ENCODE peak calls at places on chromosomes 2 and 18, in eight cellular contexts. H is neural progenitor cell, E is AG04450, K is dorsolateral prefrontal cortex, C is transverse colon, B is left ventricle myocardium inferior, X is Peyer's patch, O is foreskin fibroblast. M is an unnamed sample.

GRCh38 chr18:24538421-24539264 is 78.2 kb downstream of the HRH4 start:
- DNase-seq in H (no peak), E (no peak), C (no peak), X (no peak), B (no peak), K (no peak), O (no peak), M (no peak)

GRCh38 chr2:150165479-150165878 is 322.0 kb downstream of the RND3 start:
- DNase-seq in B (no peak), K (no peak), O (no peak), H (no peak), E (no peak), C (no peak), X (no peak), M (no peak)

GRCh38 chr18:54223568-54224241 is 764 bp downstream of the MBD2 start:
- DNase-seq in K (no peak), H (peak; percentile 47), C (peak; percentile 86), B (peak; percentile 36), E (peak; percentile 80), X (peak; percentile 69), O (peak; percentile 95), M (peak; percentile 42)

GRCh38 chr2:61175036-61175435 is 13.0 kb downstream of the C2orf74 start:
- DNase-seq in H (no peak), X (no peak), O (no peak), K (no peak), C (no peak), E (no peak), B (no peak), M (no peak)

GRCh38 chr2:150742094-150742493 is 254.6 kb upstream of the RND3 start:
- DNase-seq in H (no peak), C (no peak), E (no peak), X (no peak), K (no peak), O (no peak), B (no peak), M (no peak)

GRCh38 chr2:6865346-6866238 is at the start of gene CMPK2:
- DNase-seq in E (no peak), B (peak; percentile 75), X (peak; percentile 89), K (peak; percentile 49), O (peak; percentile 38), H (peak; percentile 67), C (peak; percentile 85), M (peak; percentile 72)

GRCh38 chr2:119240311-119241204 is 16.9 kb downstream of the STEAP3 start:
- DNase-seq in B (peak; percentile 64), O (peak; percentile 77), E (no peak), C (peak; percentile 60), X (peak; percentile 61), H (peak; percentile 37), K (no peak), M (peak; percentile 62)

GRCh38 chr2:86788172-86788571 is 2.5 kb downstream of the CD8A start:
- DNase-seq in C (no peak), X (no peak), K (no peak), B (peak; percentile 63), H (no peak), E (no peak), O (no peak), M (no peak)

GRCh38 chr18:48939368-48940097 is 11.2 kb downstream of the SMAD7 start:
- DNase-seq in X (no peak), O (peak; percentile 55), E (no peak), K (no peak), C (no peak), H (peak; percentile 56), B (peak; percentile 67), M (no peak)

GRCh38 chr2:181058378-181059269 is 78.2 kb downstream of the UBE2E3 start:
- DNase-seq in H (peak; percentile 45), X (no peak), K (no peak), B (no peak), O (peak; percentile 42), E (no peak), C (peak; percentile 15), M (peak; percentile 21)

GRCh38 chr2:73238976-73239375 is 4.9 kb downstream of the CCT7 start:
- DNase-seq in X (no peak), H (no peak), E (no peak), K (no peak), O (no peak), B (no peak), C (no peak), M (no peak)

GRCh38 chr2:61993422-61994024 is 88.0 kb downstream of the COMMD1 start:
- DNase-seq in B (no peak), E (peak; percentile 11), K (no peak), X (no peak), O (peak; percentile 76), H (peak; percentile 55), C (peak; percentile 22), M (no peak)

GRCh38 chr2:240320561-240321091 is 114.8 kb upstream of the GPC1 start:
- DNase-seq in E (no peak), H (no peak), K (no peak), O (no peak), C (no peak), B (no peak), X (no peak), M (no peak)

GRCh38 chr2:239349448-239350135 is 51.2 kb downstream of the HDAC4 start:
- DNase-seq in O (no peak), K (no peak), C (no peak), H (peak; percentile 57), B (no peak), E (no peak), X (no peak), M (no peak)

GRCh38 chr18:30093376-30093775 is 949.2 kb downstream of the DSC3 start:
- DNase-seq in C (no peak), H (no peak), B (no peak), O (no peak), E (no peak), X (no peak), K (no peak), M (no peak)

GRCh38 chr2:113227698-113228097 is 51.0 kb downstream of the PAX8 start:
- DNase-seq in H (no peak), O (no peak), K (no peak), C (no peak), E (no peak), B (no peak), X (no peak), M (no peak)

GRCh38 chr2:134659724-134660123 is 59.1 kb downstream of the TMEM163 start:
- DNase-seq in O (no peak), K (no peak), X (no peak), C (no peak), E (no peak), B (no peak), H (no peak), M (no peak)

GRCh38 chr2:134662751-134663150 is 56.0 kb downstream of the TMEM163 start:
- DNase-seq in H (no peak), B (no peak), E (no peak), O (no peak), K (no peak), X (no peak), C (no peak), M (no peak)

GRCh38 chr2:134657650-134658250 is 61.0 kb downstream of the TMEM163 start:
- DNase-seq in E (no peak), O (no peak), H (peak; percentile 49), C (no peak), K (no peak), X (no peak), B (no peak), M (no peak)

GRCh38 chr2:134663451-134663850 is 55.3 kb downstream of the TMEM163 start:
- DNase-seq in H (no peak), B (no peak), E (no peak), C (no peak), X (no peak), O (no peak), K (no peak), M (no peak)

DNA sequence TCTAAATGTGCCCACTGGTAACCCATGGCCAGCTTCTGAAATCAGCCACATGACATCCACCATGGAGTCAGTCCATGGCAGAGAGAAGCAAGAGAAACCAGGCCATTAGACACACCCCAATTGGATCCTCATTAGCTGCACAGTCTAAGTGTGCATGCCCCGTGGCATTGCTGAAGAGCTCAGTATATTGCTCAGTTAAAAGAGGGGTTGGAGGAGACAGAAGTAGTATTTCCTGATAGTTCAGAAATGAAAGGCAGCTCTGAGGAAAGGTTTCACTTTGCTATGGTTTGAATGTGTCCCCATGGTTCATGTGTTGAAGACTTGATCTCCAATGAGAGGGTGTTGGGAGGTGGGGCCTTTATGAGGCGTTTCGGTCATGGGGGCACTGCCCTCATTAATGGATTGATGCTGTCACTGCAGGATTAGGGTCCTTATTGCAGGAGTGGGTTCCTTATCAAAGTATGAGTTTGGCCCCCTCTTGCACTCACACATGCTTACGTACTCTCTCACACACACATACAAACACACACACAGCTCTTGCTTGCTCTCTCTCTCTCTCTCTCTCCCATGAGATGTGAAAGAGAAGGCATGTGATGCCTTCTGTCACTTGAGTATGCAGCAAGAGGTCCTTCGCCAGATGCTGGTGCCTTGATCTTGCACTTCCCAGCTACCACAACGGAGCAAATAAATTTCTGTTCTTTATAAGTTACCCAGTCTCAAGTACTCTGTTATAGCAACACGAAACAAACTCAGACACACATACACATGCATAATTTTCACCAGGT is 58.0 kb downstream of the TMEM163 start:
- DNase-seq in E (no peak), B (no peak), H (no peak), X (no peak), K (no peak), C (no peak), O (no peak), M (no peak)
- TF ChIP-seq CTCF in E (no peak), B (no peak), H (no peak), X (no peak), K (no peak), C (no peak), O (no peak), M (no peak)

GRCh38 chr18:35939166-35939565 is 33.3 kb upstream of the RMP24 start:
- DNase-seq in H (peak; percentile 62), C (no peak), E (no peak), B (no peak), K (no peak), O (peak; percentile 3), X (no peak), M (no peak)
- TF ChIP-seq CTCF in H (peak; percentile 63), C (no peak), E (peak; percentile 15), B (peak; percentile 40), K (no peak), O (no peak), X (no peak), M (peak; percentile 29)

GRCh38 chr18:70781860-70782453 is 493.1 kb downstream of the SOCS6 start:
- DNase-seq in B (peak; percentile 15), O (no peak), E (peak; percentile 3), C (peak; percentile 25), K (no peak), H (peak; percentile 70), X (no peak), M (peak; percentile 70)
- TF ChIP-seq CTCF in B (peak; percentile 67), O (peak; percentile 19), E (peak; percentile 69), C (peak; percentile 29), K (peak; percentile 80), H (peak; percentile 80), X (no peak), M (peak; percentile 71)

DNA sequence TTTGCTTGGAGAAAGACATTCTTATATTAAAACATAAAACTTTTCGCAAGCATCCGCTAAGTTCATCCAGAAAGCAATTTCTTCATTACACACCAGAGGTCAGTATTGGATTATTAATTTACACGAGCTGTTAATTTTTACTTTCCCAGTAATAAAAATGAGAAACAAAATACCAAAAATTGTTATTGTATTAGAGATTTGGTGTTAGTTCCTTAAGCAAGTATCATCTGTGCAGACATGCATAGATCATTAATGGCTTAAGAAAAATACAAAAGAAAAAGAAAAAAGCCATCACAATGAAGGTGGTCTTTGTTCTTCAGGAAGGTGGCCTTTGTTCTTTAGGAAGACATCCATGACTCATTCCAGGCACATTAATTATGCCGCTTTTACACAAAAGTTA is 53.6 kb upstream of the HNMT start:
- DNase-seq in K (no peak), X (no peak), B (no peak), C (no peak), E (no peak), O (peak; percentile 45), H (peak; percentile 11), M (no peak)
- TF ChIP-seq CTCF in K (peak; percentile 87), X (peak; percentile 80), B (peak; percentile 75), C (peak; percentile 59), E (peak; percentile 58), O (peak; percentile 36), H (peak; percentile 78), M (peak; percentile 70)

GRCh38 chr2:36918307-36918706 is 48.0 kb downstream of the STRN start:
- DNase-seq in E (no peak), C (no peak), X (no peak), O (peak; percentile 12), B (no peak), K (no peak), H (no peak), M (no peak)
- TF ChIP-seq CTCF in E (peak; percentile 40), C (no peak), X (no peak), O (peak; percentile 25), B (peak; percentile 35), K (peak; percentile 59), H (peak; percentile 42), M (peak; percentile 25)

M was measured in nephron progenitor cell.